ENCODE peak calls at places on chromosomes 16 and 17, in four cellular contexts. R is non-pigmented ciliary epithelial cell; J is effector memory CD4-positive, alpha-beta T cell; I is NCI-H2029 treated with DMSO at 0.1 percent for 48 hours. L is an unnamed sample.

GRCh38 chr17:71580220-71580619 is 540.6 kb upstream of the SOX9 start:
- DNase-seq in R (no peak), J (no peak), I (no peak), L (no peak)

GRCh38 chr16:80620656-80621605 is 80.1 kb downstream of the DYNLRB2 start:
- DNase-seq in R (no peak), J (no peak), I (no peak), L (no peak)

GRCh38 chr16:87705780-87706277 is 60.0 kb downstream of the KLHDC4 start:
- DNase-seq in R (no peak), J (no peak), I (peak; percentile 37), L (no peak)

GRCh38 chr17:76546556-76547182 is 6.8 kb downstream of the PRCD start:
- DNase-seq in R (peak; percentile 90), J (no peak), I (no peak), L (no peak)

GRCh38 chr17:76542566-76542971 is 2.7 kb downstream of the PRCD start:
- DNase-seq in R (no peak), J (no peak), I (no peak), L (no peak)

GRCh38 chr17:68152161-68152571 is 95.7 kb upstream of the AMZ2 start:
- DNase-seq in R (no peak), J (no peak), I (no peak), L (no peak)

GRCh38 chr17:32519769-32520701 is 33.2 kb downstream of the CDK5R1 start:
- DNase-seq in R (no peak), J (peak; percentile 44), I (no peak), L (no peak)

GRCh38 chr17:73368085-73368631 is 56.4 kb upstream of the CDC42EP4 start:
- DNase-seq in R (no peak), J (no peak), I (no peak), L (no peak)

GRCh38 chr16:56869513-56870270 is 4.7 kb downstream of the SLC12A3 start:
- DNase-seq in R (no peak), J (no peak), I (no peak), L (no peak)